ENCODE peak calls at places on chromosomes 12 and 14, in six cellular contexts. M, G, Q, R, Z and K are unnamed samples.

GRCh38 chr14:103899316-103899715 is 28.9 kb upstream of the TDRD9 start:
- DNase-seq in M (no peak), G (no peak), Q (no peak), R (no peak), Z (no peak), K (no peak)

GRCh38 chr14:33647385-33647786 is 303.5 kb downstream of the EGLN3 start:
- DNase-seq in M (no peak), G (no peak), Q (no peak), R (no peak), Z (no peak), K (no peak)

GRCh38 chr14:69629225-69630127 is 18.1 kb downstream of the SUSD6 start:
- DNase-seq in M (no peak), G (no peak), Q (no peak), R (peak), Z (no peak), K (no peak)

GRCh38 chr12:70648831-70649230 is 11.6 kb upstream of the PTPRB start:
- DNase-seq in M (no peak), G (no peak), Q (no peak), R (no peak), Z (no peak), K (no peak)

GRCh38 chr14:104705340-104706047 is 16.1 kb downstream of the INF2 start:
- DNase-seq in M (no peak), G (no peak), Q (no peak), R (no peak), Z (no peak), K (no peak)

GRCh38 chr12:13254311-13254710 is 57.8 kb downstream of the EMP1 start:
- DNase-seq in M (no peak), G (no peak), Q (no peak), R (no peak), Z (no peak), K (no peak)

GRCh38 chr14:28141662-28142061 is 624.9 kb upstream of the FOXG1 start:
- DNase-seq in M (no peak), G (no peak), Q (no peak), R (no peak), Z (no peak), K (no peak)

GRCh38 chr14:20501346-20501745 is 4.0 kb upstream of the RNASE10 start:
- DNase-seq in M (no peak), G (no peak), Q (no peak), R (no peak), Z (no peak), K (no peak)

GRCh38 chr14:32352631-32353030 is 23.5 kb downstream of the AKAP6 start:
- DNase-seq in M (no peak), G (no peak), Q (no peak), R (no peak), Z (no peak), K (no peak)

GRCh38 chr12:8831116-8831515 is 8.7 kb downstream of the A2ML1 start:
- DNase-seq in M (no peak), G (no peak), Q (no peak), R (no peak), Z (no peak), K (no peak)

GRCh38 chr12:65121049-65121955 is at the start of gene WIF1:
- DNase-seq in M (no peak), G (no peak), Q (no peak), R (peak), Z (no peak), K (peak)

GRCh38 chr14:70882771-70883492 is 24.3 kb upstream of the PCNX1 start:
- DNase-seq in M (no peak), G (peak), Q (no peak), R (no peak), Z (no peak), K (no peak)

GRCh38 chr14:40218282-40218941 is 786.2 kb upstream of the FBXO33 start:
- DNase-seq in M (no peak), G (no peak), Q (no peak), R (no peak), Z (no peak), K (no peak)

GRCh38 chr12:86727151-86727550 is 471.0 kb upstream of the MGAT4C start:
- DNase-seq in M (no peak), G (no peak), Q (no peak), R (no peak), Z (no peak), K (no peak)

GRCh38 chr14:61153914-61154545 is 127.1 kb downstream of the TMEM30B start:
- DNase-seq in M (no peak), G (no peak), Q (no peak), R (peak), Z (no peak), K (no peak)

GRCh38 chr12:80273144-80273543 is 170.9 kb upstream of the PTPRQ start:
- DNase-seq in M (no peak), G (no peak), Q (no peak), R (no peak), Z (no peak), K (no peak)

GRCh38 chr12:47326190-47326589 is 246.4 kb upstream of the AMIGO2 start:
- DNase-seq in M (no peak), G (no peak), Q (no peak), R (no peak), Z (no peak), K (no peak)

GRCh38 chr14:92004062-92004461 is 35.8 kb downstream of the TRIP11 start:
- DNase-seq in M (no peak), G (no peak), Q (no peak), R (no peak), Z (no peak), K (no peak)

GRCh38 chr14:87615822-87616679 is 376.9 kb downstream of the GALC start:
- DNase-seq in M (peak), G (peak), Q (peak), R (peak), Z (no peak), K (peak)

GRCh38 chr14:54108481-54109471 is 152.2 kb upstream of the BMP4 start:
- DNase-seq in M (no peak), G (no peak), Q (peak), R (no peak), Z (no peak), K (no peak)

GRCh38 chr14:90388437-90388836 is 8.4 kb upstream of the CALM1 start:
- DNase-seq in M (no peak), G (no peak), Q (peak), R (peak), Z (no peak), K (peak)

GRCh38 chr12:356276-356988 is 32.7 kb downstream of the KDM5A start:
- DNase-seq in M (no peak), G (no peak), Q (no peak), R (no peak), Z (no peak), K (no peak)

GRCh38 chr12:111643428-111643826 is 42.3 kb downstream of the BRAP start:
- DNase-seq in M (no peak), G (peak), Q (no peak), R (no peak), Z (no peak), K (no peak)

GRCh38 chr12:111645433-111645832 is 40.3 kb downstream of the BRAP start:
- DNase-seq in M (no peak), G (no peak), Q (no peak), R (no peak), Z (no peak), K (no peak)

GRCh38 chr12:111640498-111640897 is 41.4 kb upstream of the ATXN2 start:
- DNase-seq in M (no peak), G (no peak), Q (no peak), R (no peak), Z (no peak), K (no peak)

GRCh38 chr12:111638576-111638975 is 39.5 kb upstream of the ATXN2 start:
- DNase-seq in M (no peak), G (no peak), Q (no peak), R (no peak), Z (no peak), K (no peak)

GRCh38 chr12:111642681-111643427 is 42.9 kb downstream of the BRAP start:
- DNase-seq in M (no peak), G (no peak), Q (no peak), R (no peak), Z (no peak), K (no peak)
- H3K27ac ChIP-seq in M (peak), G (peak), Q (no peak), R (no peak), Z (peak), K (no peak)

GRCh38 chr14:95341115-95341514 is 21.4 kb upstream of the CLMN start:
- DNase-seq in M (no peak), G (no peak), Q (no peak), R (no peak), Z (no peak), K (no peak)
- H3K27ac ChIP-seq in M (no peak), G (no peak), Q (no peak), R (no peak), Z (no peak), K (no peak)

DNA sequence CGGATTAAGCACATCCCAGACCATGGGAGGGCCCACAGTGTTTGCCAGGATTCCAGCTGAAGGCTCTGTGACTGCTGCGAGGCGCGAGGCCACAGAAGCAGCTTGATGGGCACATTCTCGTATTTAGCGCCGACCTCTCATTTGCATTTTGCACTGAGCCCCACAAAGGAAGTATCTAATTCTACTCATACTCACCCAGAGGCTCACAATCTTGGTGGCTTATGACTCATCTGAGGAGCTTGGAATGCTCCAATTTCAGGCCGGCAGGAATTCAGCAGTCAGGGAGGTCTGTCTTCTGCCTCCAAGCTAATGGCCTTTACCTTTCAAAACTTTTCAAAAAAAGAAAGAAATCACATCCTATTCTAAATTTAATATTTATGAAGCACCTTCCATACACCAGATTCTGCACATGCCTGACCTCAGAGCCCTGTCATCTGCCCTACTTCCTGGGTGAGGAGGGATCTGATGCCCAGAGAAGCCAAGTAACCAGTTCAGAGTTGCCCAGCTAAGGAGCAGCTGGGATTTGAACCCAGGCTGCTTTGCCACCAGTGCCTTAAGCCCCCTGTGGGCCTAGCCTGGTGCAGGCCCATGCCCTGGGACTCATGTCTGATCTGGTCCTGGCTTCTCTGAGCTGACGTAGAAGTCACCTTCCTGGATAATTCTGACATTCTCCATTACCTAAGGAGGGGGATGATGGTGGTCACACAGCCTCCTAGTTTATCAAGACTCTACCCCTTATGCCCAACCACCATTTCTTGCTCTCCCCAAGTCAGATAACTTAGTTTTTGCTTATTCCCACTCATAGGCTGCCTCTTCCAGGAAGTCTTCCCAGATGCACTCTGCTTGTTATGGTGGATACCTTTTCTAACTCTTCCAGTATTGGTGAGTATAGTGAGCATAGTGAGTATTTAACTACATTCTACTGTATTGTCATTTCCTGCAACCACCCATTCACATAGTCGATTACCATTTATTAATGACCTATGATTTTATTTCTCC is 198.9 kb downstream of the RBM19 start:
- DNase-seq in M (no peak), G (no peak), Q (no peak), R (peak), Z (no peak), K (no peak)
- H3K27ac ChIP-seq in M (no peak), G (no peak), Q (peak), R (no peak), Z (no peak), K (no peak)

GRCh38 chr12:102051431-102051965 is 10.3 kb downstream of the WASHC3 start:
- DNase-seq in M (no peak), G (no peak), Q (no peak), R (no peak), Z (no peak), K (no peak)

GRCh38 chr12:102054345-102054744 is 7.4 kb downstream of the WASHC3 start:
- DNase-seq in M (no peak), G (no peak), Q (no peak), R (no peak), Z (no peak), K (no peak)

GRCh38 chr12:102050660-102051430 is 10.9 kb downstream of the WASHC3 start:
- DNase-seq in M (no peak), G (no peak), Q (no peak), R (no peak), Z (no peak), K (no peak)

GRCh38 chr12:102053062-102053349 is 8.8 kb downstream of the WASHC3 start:
- DNase-seq in M (no peak), G (peak), Q (no peak), R (no peak), Z (no peak), K (no peak)

DNA sequence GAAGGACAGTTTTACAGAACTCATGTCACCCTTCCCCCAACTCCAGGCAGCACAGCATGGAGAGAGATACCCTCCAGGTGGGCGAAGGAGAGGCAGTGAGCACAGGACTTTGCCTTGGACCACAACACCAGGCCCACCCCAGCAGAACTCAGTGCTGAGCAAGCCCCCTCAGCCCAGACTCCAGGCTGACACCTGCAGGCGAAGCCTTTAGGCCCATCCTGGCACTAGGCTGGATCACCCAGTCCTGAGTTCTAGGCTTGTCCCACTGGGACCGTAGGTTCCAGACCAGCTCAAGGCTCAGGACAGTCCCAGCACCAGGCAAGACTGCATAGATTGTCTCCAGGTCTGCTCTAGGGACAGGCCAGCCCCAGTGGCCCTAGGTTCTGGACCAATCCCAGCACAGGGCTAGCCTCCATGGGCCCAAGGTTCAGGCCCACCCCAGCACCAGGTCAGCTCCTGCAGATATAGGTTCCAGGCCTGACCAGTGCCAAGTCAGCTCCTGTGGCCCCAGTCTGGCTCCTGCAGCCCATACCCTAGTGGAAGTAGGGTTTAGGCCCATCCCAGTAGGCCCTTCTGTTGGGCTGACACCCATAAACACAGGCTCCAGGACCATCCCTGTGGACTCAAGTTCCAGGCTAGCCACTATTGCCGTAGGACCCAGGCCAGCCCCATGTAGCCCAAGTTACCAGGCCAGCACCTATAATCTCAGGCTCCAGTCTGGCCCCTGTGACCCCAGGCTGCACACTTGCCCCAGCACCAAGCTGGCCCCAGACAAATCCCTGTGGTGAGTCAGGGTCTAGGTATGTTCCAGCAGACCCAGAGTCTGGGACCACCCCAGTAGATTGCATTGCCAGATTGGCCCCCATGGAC is 9.4 kb downstream of the WASHC3 start:
- DNase-seq in M (no peak), G (no peak), Q (no peak), R (no peak), Z (no peak), K (no peak)
- H3K27ac ChIP-seq in M (no peak), G (no peak), Q (no peak), R (no peak), Z (no peak), K (no peak)

DNA sequence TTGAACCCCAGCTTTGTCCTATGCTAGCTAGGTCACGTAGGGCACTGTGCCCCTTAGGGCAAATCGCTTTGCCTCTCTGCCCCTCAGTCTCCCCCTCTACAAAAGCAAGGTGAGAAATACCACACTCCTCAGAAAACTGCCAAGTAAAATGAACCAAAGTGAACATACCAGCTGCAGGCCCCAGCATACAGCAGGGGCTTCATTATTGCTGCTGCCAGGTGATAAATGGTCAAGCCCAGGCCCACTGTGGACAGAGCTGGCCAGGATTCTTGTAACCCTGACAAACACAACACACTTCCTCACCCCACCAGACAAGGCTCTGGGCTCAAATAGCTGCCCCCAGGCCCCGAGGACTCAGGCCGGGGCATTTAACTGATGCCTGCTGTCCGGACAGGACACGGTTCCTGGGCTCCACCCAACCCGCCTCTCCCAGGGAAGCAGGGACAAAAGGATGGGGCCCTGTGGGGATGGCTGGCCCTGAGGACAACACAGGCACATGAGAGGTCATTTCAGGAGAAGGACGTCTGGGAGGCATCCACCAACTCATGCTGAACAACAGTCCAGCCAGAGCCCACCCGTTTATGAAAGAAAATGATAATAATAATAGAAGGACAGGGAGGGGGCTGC is 36.7 kb downstream of the NCOR2 start:
- DNase-seq in M (no peak), G (peak), Q (no peak), R (no peak), Z (no peak), K (no peak)
- H3K27ac ChIP-seq in M (peak), G (peak), Q (no peak), R (peak), Z (peak), K (no peak)

GRCh38 chr12:108721824-108722223 is 9.5 kb downstream of the CORO1C start:
- DNase-seq in M (no peak), G (no peak), Q (no peak), R (no peak), Z (no peak), K (no peak)
- H3K27ac ChIP-seq in M (peak), G (peak), Q (no peak), R (no peak), Z (no peak), K (peak)

GRCh38 chr12:27332407-27333310 is at the start of gene BMAL2:
- DNase-seq in M (no peak), G (peak), Q (no peak), R (peak), Z (no peak), K (peak)

GRCh38 chr12:27330846-27331245 is 1.8 kb upstream of the BMAL2 start:
- DNase-seq in M (no peak), G (no peak), Q (no peak), R (no peak), Z (no peak), K (no peak)

GRCh38 chr12:27331927-27332324 is 710 bp upstream of the BMAL2 start:
- DNase-seq in M (no peak), G (no peak), Q (no peak), R (no peak), Z (no peak), K (no peak)

GRCh38 chr12:27333311-27334009 is 824 bp downstream of the BMAL2 start:
- DNase-seq in M (no peak), G (no peak), Q (no peak), R (peak), Z (no peak), K (peak)

DNA sequence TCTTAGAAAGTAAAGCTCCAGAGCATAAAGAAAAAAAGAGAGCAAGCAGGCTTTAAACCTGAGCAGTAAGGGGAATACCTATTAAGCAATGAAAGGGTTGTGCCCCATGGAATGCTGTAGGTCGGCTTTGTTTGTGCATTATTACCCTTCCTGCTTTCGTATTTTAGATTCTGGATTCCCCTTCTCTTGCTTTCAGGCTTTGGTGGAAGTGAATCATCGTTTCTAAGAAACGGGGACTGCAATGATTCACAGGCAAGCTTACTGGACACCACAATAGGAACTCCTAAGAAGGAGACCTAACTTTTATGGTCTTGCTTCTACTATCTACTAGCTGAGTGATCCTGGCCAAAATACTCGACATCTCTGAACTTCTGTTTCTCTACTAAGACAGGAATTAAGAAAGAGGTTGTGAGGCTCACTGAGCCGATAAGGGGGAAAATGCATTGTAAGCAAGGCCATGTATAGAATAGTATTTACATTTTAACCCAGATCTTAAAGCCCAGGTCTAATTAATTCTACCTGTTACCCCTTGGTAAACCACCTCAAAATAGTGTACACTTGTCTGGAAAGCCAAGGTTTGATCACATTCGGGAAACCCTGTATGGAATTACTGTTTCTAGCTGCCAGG is 1.2 kb upstream of the BMAL2 start:
- DNase-seq in M (no peak), G (no peak), Q (peak), R (no peak), Z (no peak), K (no peak)
- H3K27ac ChIP-seq in M (no peak), G (no peak), Q (peak), R (no peak), Z (no peak), K (no peak)

DNA sequence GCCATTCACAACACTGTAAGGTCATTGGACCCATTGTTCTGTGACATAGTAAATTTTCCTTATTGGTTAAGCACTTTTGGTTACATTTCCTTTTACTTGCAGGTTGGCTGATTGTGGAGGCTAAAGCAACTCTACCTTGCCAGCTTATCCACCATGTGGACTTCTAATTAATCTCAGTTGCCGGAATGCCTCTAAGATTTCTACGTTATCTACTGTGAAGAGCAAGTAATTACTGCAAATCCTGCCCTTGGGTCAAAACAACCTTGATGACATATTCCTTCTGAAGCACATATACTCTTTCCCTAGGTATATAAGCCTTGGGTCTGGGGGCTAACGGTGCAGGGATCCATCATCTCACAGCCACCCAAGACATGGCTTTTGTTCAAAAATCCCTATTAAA is 19.5 kb upstream of the MORN3 start:
- DNase-seq in M (no peak), G (no peak), Q (no peak), R (no peak), Z (no peak), K (no peak)
- H3K27ac ChIP-seq in M (no peak), G (no peak), Q (no peak), R (no peak), Z (no peak), K (no peak)